ENCODE peak calls at places on chromosomes 16 and 17, in seven cellular contexts. V is H1, X is mammary epithelial cell, O is RWPE2, E is A549, N is psoas muscle, L is adrenal gland. H is an unnamed sample.

GRCh38 chr17:75996665-75997590 is 3.7 kb upstream of the CDK3 start:
- DNase-seq in N (peak; percentile 49), V (no peak), L (no peak), O (no peak), E (no peak), X (peak; percentile 97), H (no peak)

GRCh38 chr17:27630607-27631408 is at the start of gene LGALS9:
- DNase-seq in L (no peak), N (no peak), E (no peak), V (no peak), X (peak; percentile 29), O (no peak), H (peak; percentile 4)

GRCh38 chr17:1003633-1003971 is 6.7 kb downstream of the TIMM22 start:
- DNase-seq in L (no peak), X (no peak), O (no peak), E (no peak), N (peak; percentile 54), V (no peak), H (no peak)

GRCh38 chr17:31558748-31559646 is 167.5 kb downstream of the RAB11FIP4 start:
- DNase-seq in E (peak; percentile 82), L (peak; percentile 77), X (peak; percentile 70), V (peak; percentile 88), N (peak; percentile 90), O (no peak), H (peak; percentile 48)

GRCh38 chr17:56300191-56300590 is 146.9 kb downstream of the ANKFN1 start:
- DNase-seq in N (no peak), X (no peak), V (no peak), O (no peak), L (no peak), E (no peak), H (no peak)

GRCh38 chr16:21684199-21684598 is 20.4 kb downstream of the OTOA start:
- DNase-seq in L (peak; percentile 21), O (no peak), X (no peak), N (no peak), E (peak; percentile 47), V (peak; percentile 82), H (no peak)

GRCh38 chr16:22316411-22316811 is 19.2 kb downstream of the POLR3E start:
- DNase-seq in V (no peak), L (no peak), O (no peak), X (no peak), E (no peak), N (peak; percentile 46), H (no peak)

GRCh38 chr17:18332909-18333489 is 17.9 kb downstream of the SMCR8 start:
- DNase-seq in E (no peak), O (no peak), X (no peak), V (no peak), N (no peak), L (no peak), H (no peak)

GRCh38 chr17:75604034-75604695 is 16.6 kb downstream of the MYO15B start:
- DNase-seq in N (no peak), L (no peak), X (no peak), E (peak; percentile 55), O (peak; percentile 58), V (no peak), H (no peak)

DNA sequence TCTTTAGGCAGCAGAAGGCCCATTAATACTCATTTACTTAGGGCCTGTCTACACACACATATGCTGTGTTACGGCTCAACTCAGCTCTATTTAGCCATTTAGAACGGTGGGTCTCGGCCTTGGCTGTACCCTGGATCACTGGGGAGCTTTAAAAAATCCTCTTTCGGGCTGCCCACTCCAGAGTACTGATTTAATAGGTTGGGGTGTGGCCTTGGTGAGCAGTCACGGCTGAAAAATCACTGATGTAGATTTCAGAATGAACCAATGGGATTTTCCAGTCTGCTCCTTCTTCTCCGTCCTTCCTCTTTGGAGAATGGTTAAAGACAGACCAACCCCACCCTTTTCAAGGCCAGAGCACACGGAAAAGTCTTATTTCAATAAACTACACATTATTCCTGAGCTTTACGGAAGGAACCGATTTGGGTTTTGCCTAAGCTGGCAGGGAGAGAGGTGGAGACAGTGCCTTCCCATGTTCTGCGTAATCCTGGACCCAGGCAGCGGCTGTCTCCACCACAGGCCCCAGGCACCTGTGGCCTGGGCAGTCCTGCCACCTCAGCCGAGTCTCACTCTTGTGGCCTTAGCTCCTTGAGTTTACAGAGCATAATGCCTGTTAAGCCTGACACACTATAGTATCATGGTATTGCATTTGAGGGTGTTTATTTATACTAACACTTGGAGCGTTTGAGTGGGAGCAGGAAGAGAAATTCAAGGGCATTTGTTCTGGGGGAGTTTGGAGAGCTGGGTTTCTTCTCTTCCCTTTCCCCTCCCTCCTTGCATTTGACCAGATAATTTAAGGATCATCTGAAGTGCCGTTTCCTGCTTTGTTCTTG is 223.3 kb downstream of the CCDC182 start:
- DNase-seq in X (no peak), V (no peak), N (no peak), L (no peak), O (no peak), E (no peak), H (no peak)
- H3K4me3 ChIP-seq in X (no peak overlapping the region), V (no peak overlapping the region), N (no peak overlapping the region), L (no peak overlapping the region), O (no peak overlapping the region), E (no peak overlapping the region), H (no peak overlapping the region)

DNA sequence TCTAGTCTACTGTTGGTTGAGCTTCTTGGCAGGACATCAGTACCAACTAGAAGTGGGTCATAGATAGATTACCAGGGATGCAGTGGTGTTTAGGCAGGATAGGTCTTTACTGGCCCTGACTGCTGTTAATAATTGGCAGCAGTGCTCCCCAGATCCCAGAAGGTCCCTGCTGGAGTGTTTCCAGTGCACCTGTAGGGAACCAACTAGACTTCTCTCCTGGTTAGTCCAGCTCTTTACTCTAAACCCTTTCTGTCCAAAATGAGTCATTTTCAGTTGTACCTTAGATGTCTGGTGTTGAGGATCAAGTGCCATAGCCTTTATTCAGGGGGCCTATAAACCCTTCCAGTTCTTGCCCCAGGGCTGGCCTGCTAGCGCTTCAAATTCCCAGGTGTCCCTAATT is 8.7 kb downstream of the POLR2C start:
- DNase-seq in E (peak; percentile 68), N (no peak), O (no peak), X (no peak), V (no peak), L (no peak), H (no peak)
- H3K4me1 ChIP-seq in E (peaks cover 94% of the 10 kb centered on the region), N (peaks cover 12% of the 10 kb centered on the region), O (no peaks in the 10 kb centered on the region), X (no peaks in the 10 kb centered on the region), V (peaks cover 33% of the 10 kb centered on the region), L (peaks cover 14% of the 10 kb centered on the region), H (peaks cover 7% of the 10 kb centered on the region)

DNA sequence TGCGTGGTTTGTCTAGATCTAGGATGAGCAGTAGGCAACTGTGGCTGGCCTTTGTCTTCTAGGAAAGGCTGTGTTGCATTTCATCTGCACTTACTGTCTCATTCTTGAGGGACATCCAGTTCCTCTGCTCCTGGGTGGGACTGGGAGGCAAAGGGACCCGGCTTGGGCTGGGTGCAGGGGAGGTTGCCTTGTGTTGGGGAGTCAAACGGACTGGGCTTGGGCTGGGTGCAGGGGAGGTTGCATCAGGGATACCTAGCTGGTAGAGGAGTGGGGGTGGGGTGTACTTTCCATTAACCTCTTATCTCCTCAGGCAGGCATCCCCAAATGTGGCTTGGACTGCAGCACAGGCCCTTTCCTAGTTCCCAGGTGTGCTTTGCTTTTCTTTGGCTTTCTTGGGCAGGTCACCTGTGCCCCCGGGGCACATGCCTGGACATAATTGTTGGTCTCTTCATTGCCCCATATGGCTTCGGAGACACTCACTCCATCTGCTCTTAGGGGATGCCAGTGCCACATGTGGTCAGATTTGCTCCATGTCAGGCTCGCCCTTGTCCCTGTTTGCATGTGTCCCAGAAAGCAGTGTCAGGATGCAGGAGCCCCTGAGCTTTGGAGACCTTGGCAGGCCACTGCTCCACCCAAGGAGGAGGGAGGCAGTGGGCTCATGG is 1682.9 kb downstream of the TP53TG3F start:
- DNase-seq in E (no peak), V (no peak), N (no peak), X (no peak), O (no peak), L (no peak), H (no peak)
- H3K9me3 ChIP-seq in E (peaks cover 5% of the 10 kb centered on the region), V (peaks cover 96% of the 10 kb centered on the region), N (no peaks in the 10 kb centered on the region), X (peaks cover 3% of the 10 kb centered on the region), O (peaks cover 6% of the 10 kb centered on the region), L (no peaks in the 10 kb centered on the region), H (peaks cover 10% of the 10 kb centered on the region)

GRCh38 chr17:81039096-81039495 is 4.1 kb downstream of the BAIAP2 start:
- DNase-seq in O (no peak), N (peak; percentile 62), L (no peak), E (no peak), X (no peak), V (no peak), H (no peak)

GRCh38 chr17:81037783-81038733 is 3.1 kb downstream of the BAIAP2 start:
- DNase-seq in V (no peak), E (no peak), N (peak; percentile 62), L (no peak), O (no peak), X (no peak), H (no peak)

GRCh38 chr17:81042606-81043005 is 7.7 kb downstream of the BAIAP2 start:
- DNase-seq in N (no peak), X (no peak), E (no peak), V (no peak), O (no peak), L (no peak), H (no peak)

GRCh38 chr17:81040791-81041337 is 5.9 kb downstream of the BAIAP2 start:
- DNase-seq in V (peak; percentile 78), O (no peak), N (no peak), E (peak; percentile 45), X (no peak), L (no peak), H (no peak)

GRCh38 chr17:81039854-81040758 is 5.2 kb downstream of the BAIAP2 start:
- DNase-seq in X (peak; percentile 65), O (no peak), N (peak; percentile 49), L (no peak), V (no peak), E (peak; percentile 42), H (no peak)
- H3K4me3 ChIP-seq in X (peak overlapping the region; percentile 10), O (no peak overlapping the region), N (no peak overlapping the region), L (no peak overlapping the region), V (no peak overlapping the region), E (no peak overlapping the region), H (no peak overlapping the region)

GRCh38 chr16:47197536-47198179 is 53.9 kb upstream of the NETO2 start:
- DNase-seq in L (no peak), E (no peak), X (no peak), V (no peak), N (peak; percentile 79), O (no peak), H (no peak)

GRCh38 chr16:47196457-47196856 is 52.7 kb upstream of the NETO2 start:
- DNase-seq in L (no peak), V (no peak), O (no peak), N (no peak), X (no peak), E (no peak), H (no peak)

DNA sequence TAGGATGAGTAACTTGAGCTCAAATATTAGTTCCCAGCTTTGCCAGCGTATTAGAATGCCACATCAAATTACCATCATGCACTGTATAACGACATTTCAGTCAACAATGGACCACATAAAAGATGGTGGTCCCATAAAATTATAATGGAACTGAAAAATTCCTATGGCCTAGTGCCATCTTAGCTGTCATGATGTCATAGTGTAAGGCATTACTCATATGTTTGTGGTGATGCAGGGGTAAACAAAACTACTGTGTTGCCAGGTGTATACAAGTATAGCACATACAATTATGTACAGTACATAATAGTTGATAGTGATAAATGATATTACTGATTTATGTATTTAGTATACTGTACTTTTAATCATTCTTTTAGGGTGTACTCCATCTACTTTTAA is 54.4 kb upstream of the NETO2 start:
- DNase-seq in L (no peak), X (no peak), N (no peak), V (no peak), O (no peak), E (no peak), H (no peak)
- H3K4me1 ChIP-seq in L (no peaks in the 10 kb centered on the region), X (no peaks in the 10 kb centered on the region), N (peaks cover 18% of the 10 kb centered on the region), V (no peaks in the 10 kb centered on the region), O (no peaks in the 10 kb centered on the region), E (no peaks in the 10 kb centered on the region), H (no peaks in the 10 kb centered on the region)

H was measured in CD4-positive, CD25-positive, alpha-beta regulatory T cell.